ENCODE peak calls at places on chromosomes 13 and 19, in five cellular contexts. N, F, R, I and L are unnamed samples.

GRCh38 chr19:4139614-4140236 is 13.7 kb upstream of the CREB3L3 start:
- DNase-seq in F (peak), I (peak), R (peak), N (peak), L (no peak)

GRCh38 chr13:51269039-51269438 is 46.8 kb downstream of the FAM124A start:
- DNase-seq in I (peak), N (no peak), F (no peak), R (peak), L (no peak)

GRCh38 chr19:19537321-19538048 is 580 bp upstream of the CILP2 start:
- DNase-seq in N (no peak), I (no peak), F (no peak), R (no peak), L (no peak)

GRCh38 chr13:38763446-38764381 is 76.8 kb downstream of the FREM2 start:
- DNase-seq in N (no peak), R (peak), I (peak), F (peak), L (no peak)

GRCh38 chr19:19098084-19098702 is 34.4 kb downstream of the SLC25A42 start:
- DNase-seq in R (no peak), N (no peak), I (no peak), F (no peak), L (no peak)

GRCh38 chr19:8494158-8494557 is 8.3 kb downstream of the PRAM1 start:
- DNase-seq in R (no peak), I (no peak), F (no peak), N (no peak), L (no peak)

GRCh38 chr13:26993780-26994179 is 177.8 kb downstream of the USP12 start:
- DNase-seq in N (no peak), F (no peak), I (no peak), R (no peak), L (no peak)

GRCh38 chr13:52827839-52828238 is 20.6 kb downstream of the PCDH8 start:
- DNase-seq in N (no peak), R (no peak), I (no peak), F (no peak), L (no peak)

GRCh38 chr13:54699831-54700230 is 1671.2 kb downstream of the OLFM4 start:
- DNase-seq in F (no peak), R (no peak), N (no peak), I (no peak), L (no peak)

GRCh38 chr19:2426661-2427322 is 594 bp downstream of the TIMM13 start:
- DNase-seq in F (peak), N (no peak), R (peak), I (peak), L (no peak)

GRCh38 chr19:32224371-32225244 is 120.8 kb upstream of the ZNF507 start:
- DNase-seq in R (peak), I (peak), F (peak), N (peak), L (no peak)

GRCh38 chr19:46591254-46591653 is 9.9 kb upstream of the CALM3 start:
- DNase-seq in N (no peak), I (no peak), F (no peak), R (no peak), L (no peak)

GRCh38 chr19:6350688-6351087 is 10.6 kb upstream of the CLPP start:
- DNase-seq in I (no peak), N (no peak), F (peak), R (no peak), L (no peak)

GRCh38 chr13:60453490-60453889 is 56.5 kb downstream of the TDRD3 start:
- DNase-seq in I (peak), N (no peak), R (no peak), F (no peak), L (no peak)

GRCh38 chr19:38290631-38291147 is 13.4 kb upstream of the C19orf33 start:
- DNase-seq in I (peak), F (peak), R (peak), N (no peak), L (no peak)

GRCh38 chr13:49517461-49517860 is 21.7 kb downstream of the PHF11 start:
- DNase-seq in F (no peak), R (no peak), N (no peak), I (peak), L (no peak)

GRCh38 chr19:53944416-53944815 is 18.3 kb upstream of the CACNG8 start:
- DNase-seq in F (no peak), N (no peak), I (no peak), R (no peak), L (no peak)

GRCh38 chr19:41064974-41065569 is 23.2 kb upstream of the CYP2A13 start:
- DNase-seq in N (no peak), F (peak), I (peak), R (peak), L (no peak)

GRCh38 chr13:90105276-90105675 is 1242.2 kb upstream of the MIR17HG start:
- DNase-seq in N (no peak), F (no peak), I (peak), R (peak), L (no peak)

GRCh38 chr19:53328967-53329366 is 4.6 kb upstream of the ZNF845 start:
- DNase-seq in I (peak), N (no peak), R (no peak), F (no peak), L (no peak)

GRCh38 chr13:113043001-113043630 is 62.5 kb upstream of the F7 start:
- DNase-seq in N (no peak), F (no peak), I (no peak), R (no peak), L (no peak)

GRCh38 chr13:111946214-111946613 is 120.7 kb upstream of the SOX1 start:
- DNase-seq in F (no peak), N (no peak), I (no peak), R (no peak), L (no peak)

GRCh38 chr13:43263047-43263446 is 239.7 kb downstream of the DNAJC15 start:
- DNase-seq in N (no peak), I (no peak), F (no peak), R (no peak), L (no peak)

GRCh38 chr13:48505597-48506091 is 27.2 kb downstream of the RCBTB2 start:
- DNase-seq in R (no peak), F (no peak), N (no peak), I (peak), L (no peak)

GRCh38 chr19:49224856-49225255 is 67.3 kb downstream of the TRPM4 start:
- DNase-seq in R (peak), N (no peak), I (peak), F (peak), L (peak)

GRCh38 chr19:50266896-50267295 is 62.3 kb downstream of the KCNC3 start:
- DNase-seq in R (no peak), I (no peak), F (no peak), N (no peak), L (no peak)